ENCODE peak calls at places on chromosomes 12 and 14, in seven cellular contexts. T is small intestine; P is CD8-positive, alpha-beta memory T cell; L is osteoblast; R is tibial artery; K is endothelial cell of umbilical vein; Q is neural progenitor cell. I is an unnamed sample.
A peak's percentile ranks its signal among the peaks of the same experiment; 100 is the strongest.

GRCh38 chr12:81181701-81182100 is 103.8 kb downstream of the ACSS3 start:
- DNase-seq in K (no peak), L (no peak), R (no peak), P (no peak), Q (no peak), T (no peak), I (no peak)

GRCh38 chr12:1499351-1499750 is 95.0 kb downstream of the FBXL14 start:
- DNase-seq in T (no peak), Q (no peak), K (no peak), L (peak; percentile 67), R (no peak), P (no peak), I (no peak)

GRCh38 chr14:100640481-100641273 is 53.5 kb upstream of the BEGAIN start:
- DNase-seq in P (peak; percentile 66), L (peak; percentile 94), R (no peak), K (no peak), T (peak; percentile 51), Q (no peak), I (no peak)

GRCh38 chr14:35401422-35401729 is 3.2 kb downstream of the NFKBIA start:
- DNase-seq in R (no peak), L (no peak), K (no peak), P (no peak), Q (no peak), T (no peak), I (no peak)

GRCh38 chr12:123013185-123014095 is 33.0 kb downstream of the ARL6IP4 start:
- DNase-seq in P (no peak), R (no peak), Q (no peak), K (no peak), L (peak; percentile 63), T (no peak), I (no peak)

GRCh38 chr12:88206636-88207035 is 64.5 kb downstream of the TMTC3 start:
- DNase-seq in L (no peak), T (peak; percentile 71), K (no peak), Q (no peak), R (peak; percentile 24), P (no peak), I (no peak)

GRCh38 chr12:115599251-115599811 is 678.2 kb downstream of the MED13L start:
- DNase-seq in R (no peak), L (no peak), T (peak; percentile 37), K (no peak), P (no peak), Q (peak; percentile 50), I (no peak)

GRCh38 chr12:104569348-104570173 is 112.8 kb downstream of the CHST11 start:
- DNase-seq in Q (no peak), R (peak; percentile 35), P (peak; percentile 51), K (no peak), T (peak; percentile 37), L (no peak), I (peak; percentile 16)

GRCh38 chr12:124837958-124838803 is 25.5 kb downstream of the SCARB1 start:
- DNase-seq in R (peak; percentile 69), K (peak; percentile 90), P (no peak), T (peak; percentile 98), Q (no peak), L (peak; percentile 97), I (no peak)

GRCh38 chr14:20516921-20517320 is 11.6 kb downstream of the RNASE10 start:
- DNase-seq in K (peak; percentile 82), T (no peak), R (no peak), L (peak; percentile 83), Q (no peak), P (no peak), I (no peak)

GRCh38 chr14:60561845-60562746 is 53.1 kb downstream of the SIX6 start:
- DNase-seq in K (peak; percentile 59), Q (peak; percentile 91), R (peak; percentile 60), T (peak; percentile 28), L (peak; percentile 65), P (no peak), I (no peak)

GRCh38 chr14:100610511-100611217 is 23.4 kb upstream of the BEGAIN start:
- DNase-seq in K (no peak), P (no peak), L (peak; percentile 72), Q (no peak), R (no peak), T (no peak), I (no peak)

GRCh38 chr12:49188205-49188915 is 520 bp downstream of the TUBA1A start:
- DNase-seq in P (peak; percentile 87), L (peak; percentile 90), Q (peak; percentile 74), T (peak; percentile 58), K (peak; percentile 65), R (peak; percentile 90), I (no peak)
- H3K27ac ChIP-seq in P (peak overlapping the region; percentile 97), L (peak overlapping the region; percentile 59), Q (peak overlapping the region; percentile 93), T (peak overlapping the region; percentile 93), K (peak overlapping the region; percentile 56), R (peak overlapping the region; percentile 99), I (peak overlapping the region; percentile 98)

DNA sequence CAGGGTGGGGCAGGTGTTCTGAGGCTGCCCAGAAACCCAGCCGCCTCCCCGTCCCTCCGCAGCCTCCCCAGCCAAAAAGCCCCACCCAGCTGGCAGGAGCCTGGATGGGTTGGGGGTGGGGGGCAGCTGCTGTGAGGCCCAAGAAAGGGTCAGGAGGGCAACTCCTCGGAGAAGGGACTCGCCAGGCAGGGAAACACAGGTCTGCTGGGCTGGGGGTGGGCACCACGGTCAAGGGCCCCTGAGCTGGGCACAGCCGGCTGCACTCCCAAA is 11.1 kb downstream of the AHNAK2 start:
- DNase-seq in L (peak; percentile 22), K (no peak), R (no peak), Q (no peak), P (no peak), T (no peak), I (no peak)
- H3K27ac ChIP-seq in L (no peak overlapping the region), K (no peak overlapping the region), R (peak overlapping the region; percentile 97), Q (no peak overlapping the region), P (no peak overlapping the region), T (peak overlapping the region; percentile 34), I (peak overlapping the region; percentile 93)

DNA sequence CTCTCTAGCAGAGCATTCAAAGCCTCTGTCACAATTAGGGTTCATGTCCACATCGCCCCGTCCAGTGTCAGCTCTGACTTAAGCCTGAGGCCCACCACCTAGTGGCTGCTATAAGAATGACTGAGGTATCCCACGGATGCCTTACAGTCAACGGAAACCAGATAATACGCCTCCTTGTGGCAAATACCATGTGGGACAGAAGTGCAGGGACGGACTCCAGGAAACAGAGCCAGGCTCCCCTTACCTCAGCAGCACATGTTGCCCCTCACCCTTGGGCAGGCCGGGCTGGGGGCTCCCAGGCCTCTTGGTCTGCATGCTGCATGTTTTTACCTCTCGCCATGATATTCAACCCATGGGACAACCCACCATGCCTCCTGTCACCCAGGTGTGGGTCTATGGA is 86.3 kb downstream of the VWF start:
- DNase-seq in L (peak; percentile 86), P (peak; percentile 28), R (no peak), T (peak; percentile 79), Q (peak; percentile 94), K (peak; percentile 65), I (no peak)
- H3K27ac ChIP-seq in L (no peak overlapping the region), P (no peak overlapping the region), R (no peak overlapping the region), T (no peak overlapping the region), Q (no peak overlapping the region), K (no peak overlapping the region), I (no peak overlapping the region)

GRCh38 chr12:52566847-52567291 is 6.8 kb downstream of the KRT74 start:
- DNase-seq in P (peak; percentile 23), L (peak; percentile 6), Q (no peak), K (no peak), T (no peak), R (no peak), I (no peak)

GRCh38 chr12:52568111-52568510 is 5.5 kb downstream of the KRT74 start:
- DNase-seq in R (no peak), K (no peak), L (peak; percentile 17), P (no peak), T (no peak), Q (no peak), I (no peak)

GRCh38 chr12:52559979-52560378 is 7.0 kb upstream of the KRT71 start:
- DNase-seq in L (no peak), Q (no peak), K (no peak), R (no peak), P (no peak), T (no peak), I (no peak)

GRCh38 chr12:52561880-52562449 is 9.0 kb upstream of the KRT71 start:
- DNase-seq in R (no peak), K (no peak), T (peak; percentile 41), Q (peak; percentile 37), L (peak; percentile 58), P (no peak), I (no peak)

DNA sequence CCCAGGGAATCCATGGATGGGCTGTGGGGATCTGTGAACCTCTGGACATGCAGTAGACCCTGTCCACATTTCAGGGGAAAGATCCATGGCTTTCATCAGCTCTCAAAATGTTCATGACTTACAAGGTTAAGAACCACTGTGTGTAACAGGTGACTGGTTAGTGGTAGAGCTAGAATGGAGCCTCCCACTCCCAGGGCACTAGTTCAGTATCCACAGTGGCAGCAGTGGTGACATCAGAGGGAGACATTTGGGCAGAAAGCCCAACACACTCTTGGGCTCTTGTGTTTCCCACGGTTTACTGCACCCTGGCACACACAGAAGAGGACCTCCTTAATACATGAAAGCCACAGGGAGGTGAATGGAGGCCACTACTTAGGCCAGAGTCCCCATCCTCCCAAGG is 9.1 kb downstream of the KRT74 start:
- DNase-seq in L (no peak), K (no peak), P (no peak), R (no peak), T (no peak), Q (no peak), I (no peak)
- H3K27ac ChIP-seq in L (no peak overlapping the region), K (no peak overlapping the region), P (no peak overlapping the region), R (no peak overlapping the region), T (no peak overlapping the region), Q (no peak overlapping the region), I (no peak overlapping the region)

DNA sequence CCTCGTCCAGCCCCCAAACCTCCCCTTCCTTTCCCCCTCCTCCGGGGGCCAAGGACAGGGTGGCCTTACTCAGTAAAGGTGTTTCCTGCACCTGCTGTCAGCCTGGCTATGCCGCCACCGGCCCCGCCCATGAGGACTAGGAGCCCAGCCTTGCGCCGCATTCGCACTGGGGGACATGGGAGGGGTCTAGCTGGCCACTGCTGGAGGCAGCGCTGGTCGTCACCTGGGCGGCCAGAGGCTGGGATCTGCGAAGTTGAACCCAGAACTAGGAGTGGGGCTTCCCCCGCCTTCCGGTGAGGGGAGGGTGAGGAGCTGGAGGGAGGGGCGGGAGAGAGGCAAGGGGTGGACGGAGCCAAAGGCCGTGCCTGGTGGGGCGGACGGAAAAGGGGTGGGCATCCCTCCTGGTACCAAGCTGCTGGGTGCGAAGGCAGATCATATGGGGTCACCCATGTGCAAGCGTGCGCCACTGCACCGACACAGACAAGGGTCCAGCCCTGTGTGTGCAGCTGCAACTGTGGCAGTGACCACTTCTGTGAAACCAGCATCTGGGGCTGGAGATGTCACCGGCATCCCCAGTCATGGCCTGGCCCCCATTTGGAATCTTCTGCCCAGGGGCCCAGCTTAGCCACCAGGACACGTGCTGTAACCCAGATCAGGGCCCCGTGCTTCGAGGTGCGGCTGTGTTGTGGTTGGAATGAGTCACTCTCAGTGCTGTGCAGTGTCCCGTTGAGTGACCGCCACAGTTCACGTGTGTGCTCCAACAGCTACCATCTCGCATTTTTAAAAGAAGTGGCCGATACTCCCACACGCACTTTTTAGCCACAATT is 8.5 kb downstream of the AMN start:
- DNase-seq in R (no peak), P (no peak), T (peak; percentile 56), L (peak; percentile 91), K (no peak), Q (peak; percentile 49), I (no peak)
- H3K27ac ChIP-seq in R (no peak overlapping the region), P (no peak overlapping the region), T (peak overlapping the region; percentile 17), L (no peak overlapping the region), K (no peak overlapping the region), Q (no peak overlapping the region), I (no peak overlapping the region)